ENCODE peak calls at places on chromosomes 4 and X, in ten cellular contexts. G, S, H, C, I, Q, J, X, W and R are unnamed samples.

GRCh38 chrX:109393859-109394258 is 88.0 kb downstream of the GUCY2F start:
- DNase-seq in Q (no peak), W (no peak), J (no peak), I (peak; percentile 28), S (no peak), G (no peak), H (peak; percentile 55), X (no peak), C (no peak), R (no peak)

GRCh38 chr4:155954118-155954503 is 445 bp upstream of the CTSO start:
- DNase-seq in H (no peak), X (peak; percentile 21), Q (peak; percentile 50), J (no peak), G (no peak), C (no peak), S (no peak), I (no peak), W (peak; percentile 14), R (no peak)

GRCh38 chrX:48530736-48531135 is 8.8 kb upstream of the TBC1D25 start:
- DNase-seq in G (no peak), J (no peak), H (no peak), X (peak; percentile 35), I (no peak), W (no peak), Q (no peak), S (no peak), C (no peak), R (no peak)

GRCh38 chr4:163331629-163332360 is 601 bp downstream of the NPY1R start:
- DNase-seq in H (peak; percentile 45), Q (peak; percentile 55), C (no peak), I (no peak), W (peak; percentile 57), G (peak; percentile 38), S (no peak), X (peak; percentile 9), J (no peak), R (no peak)

GRCh38 chr4:7052923-7053715 is 9.9 kb downstream of the TADA2B start:
- DNase-seq in J (no peak), C (no peak), Q (no peak), I (no peak), G (no peak), H (no peak), S (peak; percentile 46), W (no peak), X (peak; percentile 41), R (no peak)

GRCh38 chr4:108360857-108361820 is 192.4 kb upstream of the LEF1 start:
- DNase-seq in G (no peak), X (peak; percentile 93), Q (no peak), I (peak; percentile 35), J (no peak), W (no peak), C (peak; percentile 60), S (no peak), H (peak; percentile 47), R (peak; percentile 91)

GRCh38 chr4:87975466-87975865 is at the start of gene SPP1:
- DNase-seq in C (peak; percentile 13), Q (no peak), J (no peak), W (peak; percentile 44), G (no peak), I (peak; percentile 4), X (no peak), S (no peak), H (peak; percentile 88), R (peak; percentile 9)

GRCh38 chr4:147492761-147493160 is 11.9 kb downstream of the EDNRA start:
- DNase-seq in S (no peak), G (no peak), C (peak; percentile 87), Q (no peak), H (no peak), W (no peak), X (peak; percentile 85), I (peak; percentile 77), J (peak; percentile 24), R (peak; percentile 11)

GRCh38 chrX:16143968-16144367 is 20.6 kb downstream of the GRPR start:
- DNase-seq in W (no peak), G (no peak), S (no peak), C (no peak), Q (no peak), X (no peak), I (no peak), H (no peak), J (no peak), R (no peak)

GRCh38 chrX:155534800-155535199 is 76.4 kb upstream of the F8A3 start:
- DNase-seq in I (peak; percentile 0), J (no peak), H (no peak), G (no peak), X (no peak), W (no peak), C (no peak), S (no peak), Q (no peak), R (no peak)

GRCh38 chrX:42680651-42681050 is 97.3 kb downstream of the PPP1R2C start:
- DNase-seq in Q (no peak), S (no peak), J (peak; percentile 25), I (no peak), C (no peak), G (no peak), W (peak; percentile 27), X (peak; percentile 2), H (peak; percentile 53), R (no peak)

GRCh38 chr4:185965456-185966384 is 103.2 kb upstream of the TLR3 start:
- DNase-seq in J (no peak), C (no peak), X (no peak), I (peak; percentile 68), W (no peak), Q (no peak), G (no peak), S (no peak), H (no peak), R (no peak)

GRCh38 chrX:154408659-154409221 is 314 bp downstream of the DNASE1L1 start:
- DNase-seq in X (no peak), Q (no peak), S (no peak), C (no peak), G (no peak), H (no peak), W (no peak), J (no peak), I (peak; percentile 20), R (no peak)
- TF ChIP-seq CTCF in X (no peak), Q (no peak), S (no peak), C (no peak), G (no peak), H (no peak), W (no peak), J (no peak), I (no peak), R (no peak)

GRCh38 chr4:124899997-124900396 is 187.5 kb upstream of the ANKRD50 start:
- DNase-seq in S (no peak), X (no peak), I (no peak), H (no peak), J (no peak), W (no peak), C (no peak), Q (no peak), G (no peak), R (no peak)
- TF ChIP-seq CTCF in S (no peak), X (no peak), I (no peak), H (no peak), J (no peak), W (no peak), C (no peak), Q (no peak), G (no peak), R (no peak)

GRCh38 chrX:68257015-68257414 is 176.3 kb downstream of the OPHN1 start:
- DNase-seq in X (no peak), Q (no peak), W (no peak), H (no peak), G (no peak), I (no peak), C (no peak), J (no peak), S (no peak), R (no peak)

DNA sequence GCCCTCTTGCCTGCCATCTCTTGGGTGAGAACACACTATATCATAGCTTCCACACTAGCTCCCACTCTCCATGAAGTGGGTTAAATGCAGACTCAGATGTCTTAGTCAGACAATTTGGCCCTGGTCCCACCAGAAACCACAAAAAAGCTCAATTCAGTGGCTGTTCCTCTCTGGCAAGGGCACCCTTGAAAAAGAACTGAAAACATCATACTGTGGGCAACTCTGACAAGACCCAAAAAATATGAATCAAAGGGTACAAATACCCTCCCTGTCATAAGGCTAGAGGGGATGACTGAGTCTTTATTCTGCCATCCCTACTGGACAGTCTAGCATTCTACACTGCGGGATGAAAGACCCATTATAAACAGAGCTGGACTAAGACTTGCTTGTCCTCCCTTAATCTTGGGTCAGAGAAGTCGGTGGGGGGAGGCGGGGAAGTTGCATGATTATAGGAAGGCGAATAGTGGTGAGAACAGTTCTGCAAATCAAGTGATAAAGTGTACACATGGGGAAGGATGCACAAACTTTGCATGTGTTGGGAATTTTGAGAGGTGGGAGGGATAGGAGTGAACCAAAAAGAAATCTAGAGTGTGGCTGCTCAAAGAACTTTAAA is 172.1 kb downstream of the OPHN1 start:
- DNase-seq in J (no peak), Q (no peak), S (no peak), W (no peak), X (peak; percentile 15), I (no peak), C (peak; percentile 20), H (no peak), G (no peak), R (peak; percentile 11)
- TF ChIP-seq CTCF in J (no peak), Q (no peak), S (no peak), W (no peak), X (no peak), I (no peak), C (no peak), H (no peak), G (no peak), R (no peak)

GRCh38 chr4:1342003-1342402 is 5.0 kb upstream of the UVSSA start:
- DNase-seq in W (no peak), G (no peak), S (no peak), I (no peak), C (peak; percentile 65), X (no peak), J (no peak), Q (no peak), H (no peak), R (no peak)

GRCh38 chr4:1347410-1347864 is 429 bp downstream of the UVSSA start:
- DNase-seq in W (peak; percentile 72), S (peak; percentile 72), G (no peak), C (peak; percentile 82), Q (peak; percentile 86), J (peak; percentile 73), H (peak; percentile 65), I (peak; percentile 81), X (peak; percentile 86), R (peak; percentile 85)

GRCh38 chr4:1345905-1346780 is 865 bp upstream of the UVSSA start:
- DNase-seq in W (peak; percentile 59), J (peak; percentile 57), G (peak; percentile 41), I (peak; percentile 40), X (peak; percentile 53), S (peak; percentile 42), Q (peak; percentile 81), H (peak; percentile 66), C (peak; percentile 16), R (peak; percentile 23)

GRCh38 chr4:1346781-1347409 is at the start of gene UVSSA:
- DNase-seq in J (peak; percentile 100), X (peak; percentile 99), I (peak; percentile 100), C (peak; percentile 99), H (peak; percentile 100), S (peak; percentile 100), W (peak; percentile 100), Q (peak; percentile 100), G (peak; percentile 100), R (peak; percentile 100)

DNA sequence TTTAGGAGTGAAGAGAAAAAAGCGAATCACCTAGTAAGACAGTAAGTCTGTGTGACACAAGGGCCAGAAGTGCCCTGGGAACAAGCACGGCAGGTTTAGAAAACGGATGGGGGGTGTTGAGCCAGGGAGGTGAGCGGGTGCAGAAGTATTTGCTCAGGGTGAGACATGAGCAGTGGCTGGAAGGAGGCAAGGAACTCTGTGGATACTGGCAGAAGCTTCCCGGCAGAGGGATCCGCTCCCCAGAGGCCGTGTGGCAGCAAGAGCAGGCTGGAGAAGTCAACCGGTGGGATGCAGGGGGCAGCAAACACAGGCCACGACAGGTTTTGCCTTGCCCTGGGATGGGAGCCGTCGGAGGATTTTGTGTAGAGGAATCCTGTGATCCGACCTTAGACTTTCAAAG is 2.3 kb upstream of the UVSSA start:
- DNase-seq in X (no peak), Q (peak; percentile 49), S (no peak), C (peak; percentile 8), G (no peak), I (no peak), H (no peak), J (no peak), W (no peak), R (no peak)
- TF ChIP-seq CTCF in X (no peak), Q (no peak), S (no peak), C (no peak), G (no peak), I (no peak), H (no peak), J (no peak), W (no peak), R (no peak)